ENCODE peak calls at places on chromosomes 5 and 9, in ten cellular contexts. One of them, this sample, is unnamed.

GRCh38 chr9:127366594-127366993 is 30.4 kb upstream of the SLC2A8 start:
- DNase-seq in GM10248: no peak
- DNase-seq in neural crest cell: no peak
- DNase-seq in stimulated activated CD4-positive, alpha-beta T cell treated with anti-CD3 and anti-CD28 coated beads, Interleukin-1b, Interleukin-23, amount 100 ng/mL, for 48 hours: no peak
- DNase-seq in B cell: no peak
- DNase-seq in A549: no peak
- DNase-seq in NCI-H1694: no peak
- DNase-seq in A673: no peak
- DNase-seq in aorta: peak
- DNase-seq in HTR-8/SVneo: no peak
- DNase-seq in this sample: no peak

GRCh38 chr5:135998889-135999288 is 29.9 kb upstream of the TGFBI start:
- DNase-seq in GM10248: no peak
- DNase-seq in neural crest cell: no peak
- DNase-seq in stimulated activated CD4-positive, alpha-beta T cell treated with anti-CD3 and anti-CD28 coated beads, Interleukin-1b, Interleukin-23, amount 100 ng/mL, for 48 hours: no peak
- DNase-seq in B cell: no peak
- DNase-seq in A549: no peak
- DNase-seq in NCI-H1694: no peak
- DNase-seq in A673: no peak
- DNase-seq in aorta: no peak
- DNase-seq in HTR-8/SVneo: no peak
- DNase-seq in this sample: no peak

GRCh38 chr5:108196276-108196675 is 185.6 kb downstream of the FBXL17 start:
- DNase-seq in GM10248: no peak
- DNase-seq in neural crest cell: no peak
- DNase-seq in stimulated activated CD4-positive, alpha-beta T cell treated with anti-CD3 and anti-CD28 coated beads, Interleukin-1b, Interleukin-23, amount 100 ng/mL, for 48 hours: no peak
- DNase-seq in B cell: no peak
- DNase-seq in A549: no peak
- DNase-seq in NCI-H1694: no peak
- DNase-seq in A673: no peak
- DNase-seq in aorta: no peak
- DNase-seq in HTR-8/SVneo: no peak
- DNase-seq in this sample: no peak

GRCh38 chr5:1174122-1174936 is 27.1 kb upstream of the SLC6A19 start:
- DNase-seq in GM10248: peak
- DNase-seq in neural crest cell: peak
- DNase-seq in stimulated activated CD4-positive, alpha-beta T cell treated with anti-CD3 and anti-CD28 coated beads, Interleukin-1b, Interleukin-23, amount 100 ng/mL, for 48 hours: peak
- DNase-seq in B cell: peak
- DNase-seq in A549: peak
- DNase-seq in NCI-H1694: peak
- DNase-seq in A673: peak
- DNase-seq in aorta: peak
- DNase-seq in HTR-8/SVneo: peak
- DNase-seq in this sample: peak

GRCh38 chr5:54905246-54905770 is 80.1 kb downstream of the ESM1 start:
- DNase-seq in GM10248: no peak
- DNase-seq in neural crest cell: no peak
- DNase-seq in stimulated activated CD4-positive, alpha-beta T cell treated with anti-CD3 and anti-CD28 coated beads, Interleukin-1b, Interleukin-23, amount 100 ng/mL, for 48 hours: no peak
- DNase-seq in B cell: no peak
- DNase-seq in A549: no peak
- DNase-seq in NCI-H1694: no peak
- DNase-seq in A673: no peak
- DNase-seq in aorta: no peak
- DNase-seq in HTR-8/SVneo: no peak
- DNase-seq in this sample: no peak

GRCh38 chr5:106508894-106509293 is 1161.8 kb downstream of the EFNA5 start:
- DNase-seq in GM10248: no peak
- DNase-seq in neural crest cell: no peak
- DNase-seq in stimulated activated CD4-positive, alpha-beta T cell treated with anti-CD3 and anti-CD28 coated beads, Interleukin-1b, Interleukin-23, amount 100 ng/mL, for 48 hours: no peak
- DNase-seq in B cell: no peak
- DNase-seq in A549: no peak
- DNase-seq in NCI-H1694: no peak
- DNase-seq in A673: no peak
- DNase-seq in aorta: no peak
- DNase-seq in HTR-8/SVneo: no peak
- DNase-seq in this sample: no peak

GRCh38 chr9:114050226-114050568 is 27.9 kb downstream of the AMBP start:
- DNase-seq in GM10248: no peak
- DNase-seq in neural crest cell: no peak
- DNase-seq in stimulated activated CD4-positive, alpha-beta T cell treated with anti-CD3 and anti-CD28 coated beads, Interleukin-1b, Interleukin-23, amount 100 ng/mL, for 48 hours: no peak
- DNase-seq in B cell: no peak
- DNase-seq in A549: no peak
- DNase-seq in NCI-H1694: no peak
- DNase-seq in A673: no peak
- DNase-seq in aorta: no peak
- DNase-seq in HTR-8/SVneo: no peak
- DNase-seq in this sample: no peak

GRCh38 chr9:127883959-127884358 is 6.5 kb upstream of the AK1 start:
- DNase-seq in GM10248: no peak
- DNase-seq in neural crest cell: no peak
- DNase-seq in stimulated activated CD4-positive, alpha-beta T cell treated with anti-CD3 and anti-CD28 coated beads, Interleukin-1b, Interleukin-23, amount 100 ng/mL, for 48 hours: no peak
- DNase-seq in B cell: no peak
- DNase-seq in A549: no peak
- DNase-seq in NCI-H1694: peak
- DNase-seq in A673: peak
- DNase-seq in aorta: no peak
- DNase-seq in HTR-8/SVneo: no peak
- DNase-seq in this sample: no peak

GRCh38 chr9:16103613-16104012 is 550.8 kb downstream of the CCDC171 start:
- DNase-seq in GM10248: no peak
- DNase-seq in neural crest cell: peak
- DNase-seq in stimulated activated CD4-positive, alpha-beta T cell treated with anti-CD3 and anti-CD28 coated beads, Interleukin-1b, Interleukin-23, amount 100 ng/mL, for 48 hours: no peak
- DNase-seq in B cell: no peak
- DNase-seq in A549: no peak
- DNase-seq in NCI-H1694: no peak
- DNase-seq in A673: no peak
- DNase-seq in aorta: peak
- DNase-seq in HTR-8/SVneo: no peak
- DNase-seq in this sample: no peak

GRCh38 chr9:130013326-130013725 is 29.7 kb downstream of the FNBP1 start:
- DNase-seq in GM10248: no peak
- DNase-seq in neural crest cell: no peak
- DNase-seq in stimulated activated CD4-positive, alpha-beta T cell treated with anti-CD3 and anti-CD28 coated beads, Interleukin-1b, Interleukin-23, amount 100 ng/mL, for 48 hours: no peak
- DNase-seq in B cell: no peak
- DNase-seq in A549: no peak
- DNase-seq in NCI-H1694: no peak
- DNase-seq in A673: no peak
- DNase-seq in aorta: no peak
- DNase-seq in HTR-8/SVneo: no peak
- DNase-seq in this sample: no peak

This sample was measured in activated naive CD4-positive, alpha-beta T cell treated with Interleukin-2 at 50 U/mL for 16 hours.